ENCODE peak calls at places on chromosomes 1 and 21, in seven cellular contexts. M, K, Y, Q, C, F and E are unnamed samples.

GRCh38 chr1:28322209-28322608 is 6.6 kb upstream of the MED18 start:
- DNase-seq in C (no peak), M (no peak), Q (no peak), Y (no peak), K (no peak), F (peak; percentile 51), E (no peak)

GRCh38 chr1:178959543-178960460 is 65.9 kb upstream of the FAM20B start:
- DNase-seq in C (no peak), M (no peak), Y (no peak), K (no peak), F (no peak), Q (no peak), E (no peak)

GRCh38 chr21:14691924-14692323 is 145.8 kb upstream of the SAMSN1 start:
- DNase-seq in Q (no peak), M (no peak), F (no peak), C (no peak), K (no peak), Y (no peak), E (no peak)

GRCh38 chr1:198024782-198025181 is 107.6 kb downstream of the LHX9 start:
- DNase-seq in Q (no peak), F (no peak), C (no peak), K (no peak), M (peak; percentile 86), Y (no peak), E (no peak)

GRCh38 chr1:47875831-47876586 is 121.2 kb downstream of the TRABD2B start:
- DNase-seq in M (no peak), F (no peak), K (no peak), C (no peak), Y (no peak), Q (no peak), E (no peak)

GRCh38 chr1:32239790-32240139 is 7.3 kb upstream of the FAM167B start:
- DNase-seq in K (no peak), Y (no peak), M (no peak), C (no peak), F (peak; percentile 58), Q (no peak), E (peak; percentile 70)

GRCh38 chr1:910311-910880 is 13.3 kb upstream of the SAMD11 start:
- DNase-seq in M (no peak), Q (peak; percentile 19), F (peak; percentile 34), K (no peak), Y (peak; percentile 60), C (peak; percentile 64), E (peak; percentile 3)

GRCh38 chr1:84301759-84302380 is 362 bp downstream of the SAMD13 start:
- DNase-seq in C (no peak), Y (no peak), F (no peak), K (no peak), M (no peak), Q (no peak), E (no peak)

GRCh38 chr1:40877681-40878080 is 15.5 kb upstream of the CITED4 start:
- DNase-seq in Y (no peak), F (peak; percentile 65), Q (peak; percentile 78), K (peak; percentile 91), M (peak; percentile 49), C (no peak), E (peak; percentile 94)

GRCh38 chr1:201172999-201173610 is 17.5 kb upstream of the IGFN1 start:
- DNase-seq in Y (no peak), M (no peak), C (no peak), F (no peak), K (no peak), Q (no peak), E (no peak)

GRCh38 chr1:6408023-6408422 is 11.7 kb downstream of the HES2 start:
- DNase-seq in C (no peak), Q (no peak), F (no peak), K (no peak), M (no peak), Y (peak; percentile 3), E (no peak)

GRCh38 chr1:30840904-30841598 is 67.5 kb downstream of the SDC3 start:
- DNase-seq in C (peak; percentile 71), M (no peak), F (no peak), Q (peak; percentile 46), Y (peak; percentile 75), K (no peak), E (peak; percentile 67)

GRCh38 chr1:198890531-198890930 is 251.7 kb downstream of the PTPRC start:
- DNase-seq in Y (no peak), M (no peak), C (no peak), F (no peak), K (no peak), Q (no peak), E (no peak)

GRCh38 chr1:161266096-161266679 is 7.6 kb downstream of the PCP4L1 start:
- DNase-seq in M (no peak), Y (no peak), Q (no peak), C (no peak), K (no peak), F (no peak), E (no peak)

GRCh38 chr1:30467101-30467500 is 256.3 kb downstream of the MATN1 start:
- DNase-seq in F (no peak), K (no peak), Y (peak; percentile 26), M (no peak), Q (no peak), C (peak; percentile 40), E (no peak)

GRCh38 chr1:162732094-162732493 is 58.4 kb upstream of the HSD17B7 start:
- DNase-seq in Y (no peak), Q (no peak), C (no peak), F (no peak), M (no peak), K (no peak), E (no peak)

GRCh38 chr1:69787151-69787550 is 219.4 kb downstream of the LRRC7 start:
- DNase-seq in F (no peak), Y (peak; percentile 40), K (no peak), M (peak; percentile 3), C (no peak), Q (no peak), E (no peak)

GRCh38 chr1:17768651-17769241 is 13.6 kb downstream of the ACTL8 start:
- DNase-seq in K (no peak), C (no peak), M (peak; percentile 83), F (no peak), Y (no peak), Q (peak; percentile 50), E (peak; percentile 68)

GRCh38 chr1:94634977-94635416 is 93.4 kb upstream of the F3 start:
- DNase-seq in Y (no peak), Q (no peak), C (no peak), M (peak; percentile 47), K (no peak), F (no peak), E (no peak)

DNA sequence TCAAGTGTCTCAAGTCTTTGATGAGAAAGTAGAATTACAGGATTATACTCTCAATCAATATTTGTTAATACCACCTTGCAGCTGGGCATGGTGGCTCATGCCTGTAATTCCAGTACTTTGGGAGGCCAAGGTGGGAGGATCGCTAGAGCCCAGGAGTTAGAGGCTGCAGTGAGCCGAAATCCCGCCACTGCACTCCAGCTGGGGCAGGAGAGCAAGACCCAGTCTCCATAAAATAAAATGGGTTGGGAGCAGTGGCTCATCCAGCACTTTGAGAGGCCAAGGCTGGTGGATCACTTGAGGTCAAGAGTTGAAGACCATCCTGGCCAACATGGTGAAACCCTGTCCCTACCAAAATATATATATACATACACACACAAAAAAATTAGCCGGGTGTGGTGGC is 1.2 kb upstream of the NCMAP start:
- DNase-seq in M (no peak), Q (no peak), C (peak; percentile 29), F (no peak), Y (no peak), K (no peak), E (no peak)
- H3K27me3 ChIP-seq in M (peaks cover 2% of the 10 kb centered on the region), Q (no peaks in the 10 kb centered on the region), C (peaks cover 23% of the 10 kb centered on the region), F (no peaks in the 10 kb centered on the region), Y (peaks cover 48% of the 10 kb centered on the region), K (no peaks in the 10 kb centered on the region), E (peaks cover 17% of the 10 kb centered on the region)

GRCh38 chr21:45076245-45076661 is 1.9 kb downstream of the ADARB1 start:
- DNase-seq in K (no peak), Q (no peak), M (peak; percentile 32), C (no peak), F (no peak), Y (no peak), E (no peak)

GRCh38 chr21:45078877-45079281 is 4.5 kb downstream of the ADARB1 start:
- DNase-seq in Q (no peak), F (no peak), C (no peak), Y (no peak), M (no peak), K (no peak), E (no peak)

GRCh38 chr21:45079351-45079750 is 5.0 kb downstream of the ADARB1 start:
- DNase-seq in M (no peak), Q (no peak), K (no peak), Y (no peak), C (no peak), F (no peak), E (peak; percentile 53)

GRCh38 chr21:45080232-45080631 is 5.9 kb downstream of the ADARB1 start:
- DNase-seq in K (no peak), Q (peak; percentile 39), M (no peak), Y (no peak), C (no peak), F (no peak), E (no peak)

GRCh38 chr21:45078371-45078770 is 4.0 kb downstream of the ADARB1 start:
- DNase-seq in Y (no peak), K (no peak), M (no peak), Q (no peak), C (no peak), F (no peak), E (no peak)
- H3K4me1 ChIP-seq in Y (peaks cover 6% of the 10 kb centered on the region), K (no peaks in the 10 kb centered on the region), M (no peaks in the 10 kb centered on the region), Q (peaks cover 1% of the 10 kb centered on the region), C (peaks cover 43% of the 10 kb centered on the region), F (no peaks in the 10 kb centered on the region), E (peaks cover 34% of the 10 kb centered on the region)

GRCh38 chr1:204361341-204361771 is 1.6 kb upstream of the PLEKHA6 start:
- DNase-seq in K (no peak), Y (no peak), Q (no peak), C (no peak), M (no peak), F (no peak), E (no peak)

GRCh38 chr1:204361781-204362180 is 2.1 kb upstream of the PLEKHA6 start:
- DNase-seq in Q (no peak), C (no peak), K (no peak), M (no peak), F (no peak), Y (no peak), E (no peak)

GRCh38 chr1:204360314-204360713 is 585 bp upstream of the PLEKHA6 start:
- DNase-seq in F (no peak), K (no peak), Y (no peak), M (no peak), Q (no peak), C (no peak), E (no peak)

GRCh38 chr1:204363335-204364114 is 3.8 kb upstream of the PLEKHA6 start:
- DNase-seq in F (peak; percentile 61), C (peak; percentile 88), Y (peak; percentile 83), K (peak; percentile 54), Q (peak; percentile 73), M (peak; percentile 86), E (peak; percentile 82)

GRCh38 chr1:204362984-204363334 is 3.2 kb upstream of the PLEKHA6 start:
- DNase-seq in M (no peak), F (no peak), Q (no peak), K (no peak), C (no peak), Y (no peak), E (no peak)
- H3K4me3 ChIP-seq in M (no peak overlapping the region), F (no peak overlapping the region), Q (peak overlapping the region; percentile 33), K (peak overlapping the region; percentile 48), C (peak overlapping the region; percentile 53), Y (peak overlapping the region; percentile 47), E (peak overlapping the region; percentile 48)

DNA sequence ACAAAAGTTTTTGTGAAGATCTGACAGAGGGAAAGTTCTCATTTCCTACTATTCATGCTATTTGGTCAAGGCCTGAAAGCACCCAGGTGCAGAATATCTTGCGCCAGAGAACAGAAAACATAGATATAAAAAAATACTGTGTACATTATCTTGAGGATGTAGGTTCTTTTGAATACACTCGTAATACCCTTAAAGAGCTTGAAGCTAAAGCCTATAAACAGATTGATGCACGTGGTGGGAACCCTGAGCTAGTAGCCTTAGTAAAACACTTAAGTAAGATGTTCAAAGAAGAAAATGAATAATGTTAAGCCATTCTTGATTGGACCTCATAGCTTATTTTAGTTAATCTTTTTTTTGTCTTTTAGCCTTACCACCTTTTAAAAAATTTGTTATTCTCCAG is 14.1 kb downstream of the GGPS1 start:
- DNase-seq in F (no peak), Y (no peak), M (no peak), C (no peak), Q (no peak), K (no peak), E (no peak)
- H3K27me3 ChIP-seq in F (no peaks in the 10 kb centered on the region), Y (no peaks in the 10 kb centered on the region), M (no peaks in the 10 kb centered on the region), C (no peaks in the 10 kb centered on the region), Q (no peaks in the 10 kb centered on the region), K (no peaks in the 10 kb centered on the region), E (no peaks in the 10 kb centered on the region)